ENCODE peak calls at places on chromosomes 6 and 20, in eight cellular contexts. K is HepG2, B is NB4, G is A549, V is H1, T is WTC11, J is endothelial cell of umbilical vein, Y is HCT116. U is an unnamed sample.

GRCh38 chr6:64012351-64013060 is 376.9 kb downstream of the PHF3 start:
- DNase-seq in K (peak), B (peak), G (peak), V (peak), T (peak), J (no peak), Y (no peak), U (peak)

GRCh38 chr6:39197521-39198500 is 31.5 kb downstream of the KCNK5 start:
- DNase-seq in K (no peak), B (no peak), G (no peak), V (no peak), T (no peak), J (no peak), Y (no peak), U (peak)

GRCh38 chr6:79301290-79301689 is 66.8 kb upstream of the HMGN3 start:
- DNase-seq in K (no peak), B (no peak), G (no peak), V (no peak), T (no peak), J (no peak), Y (no peak), U (no peak)

GRCh38 chr6:163963205-163964120 is 548.9 kb downstream of the QKI start:
- DNase-seq in K (no peak), B (no peak), G (no peak), V (no peak), T (no peak), J (no peak), Y (no peak), U (no peak)

GRCh38 chr6:89999154-89999553 is 104.9 kb downstream of the GJA10 start:
- DNase-seq in K (no peak), B (no peak), G (no peak), V (no peak), T (no peak), J (no peak), Y (peak), U (no peak)

GRCh38 chr6:24924956-24925355 is 10.8 kb downstream of the RIPOR2 start:
- DNase-seq in K (no peak), B (no peak), G (no peak), V (no peak), T (no peak), J (no peak), Y (no peak), U (no peak)

GRCh38 chr6:79605968-79606764 is 25.0 kb upstream of the SH3BGRL2 start:
- DNase-seq in K (no peak), B (no peak), G (peak), V (no peak), T (peak), J (no peak), Y (no peak), U (no peak)

GRCh38 chr6:136706431-136706830 is 85.8 kb downstream of the MAP3K5 start:
- DNase-seq in K (no peak), B (no peak), G (no peak), V (no peak), T (no peak), J (no peak), Y (no peak), U (no peak)

GRCh38 chr6:139354177-139354576 is 20.3 kb downstream of the CITED2 start:
- DNase-seq in K (no peak), B (no peak), G (no peak), V (no peak), T (no peak), J (no peak), Y (no peak), U (no peak)

GRCh38 chr6:136608991-136609390 is 58.8 kb upstream of the MAP7 start:
- DNase-seq in K (no peak), B (no peak), G (no peak), V (no peak), T (no peak), J (peak), Y (no peak), U (no peak)

GRCh38 chr6:157716553-157716952 is 106.5 kb upstream of the SNX9 start:
- DNase-seq in K (no peak), B (no peak), G (no peak), V (no peak), T (no peak), J (no peak), Y (no peak), U (no peak)

GRCh38 chr6:170137176-170137891 is 153.5 kb downstream of the DLL1 start:
- DNase-seq in K (no peak), B (no peak), G (no peak), V (no peak), T (no peak), J (no peak), Y (no peak), U (no peak)

GRCh38 chr20:31485450-31486339 is 10.6 kb downstream of the REM1 start:
- DNase-seq in K (no peak), B (peak), G (no peak), V (no peak), T (no peak), J (peak), Y (no peak), U (peak)

GRCh38 chr20:44004306-44004915 is 89.8 kb downstream of the TOX2 start:
- DNase-seq in K (no peak), B (no peak), G (no peak), V (no peak), T (no peak), J (no peak), Y (no peak), U (no peak)

GRCh38 chr20:42082611-42083010 is 464.4 kb upstream of the CHD6 start:
- DNase-seq in K (no peak), B (no peak), G (no peak), V (no peak), T (no peak), J (no peak), Y (no peak), U (peak)

GRCh38 chr6:170360476-170360875 is 53.9 kb downstream of the FAM120B start:
- DNase-seq in K (no peak), B (no peak), G (no peak), V (no peak), T (no peak), J (peak), Y (no peak), U (no peak)

GRCh38 chr20:50190251-50191064 is at the start of gene CEBPB:
- DNase-seq in K (peak), B (peak), G (peak), V (no peak), T (peak), J (peak), Y (peak), U (peak)

GRCh38 chr6:90406142-90406794 is 109.6 kb upstream of the BACH2 start:
- DNase-seq in K (peak), B (peak), G (peak), V (no peak), T (no peak), J (no peak), Y (peak), U (no peak)

GRCh38 chr6:29671026-29671425 is 9.9 kb downstream of the ZFP57 start:
- DNase-seq in K (no peak), B (no peak), G (no peak), V (no peak), T (no peak), J (no peak), Y (no peak), U (no peak)

GRCh38 chr20:3696200-3696599 is 14.4 kb upstream of the ADAM33 start:
- DNase-seq in K (no peak), B (peak), G (no peak), V (no peak), T (no peak), J (no peak), Y (no peak), U (no peak)

GRCh38 chr6:10733863-10734262 is 11.0 kb downstream of the TMEM14C start:
- DNase-seq in K (no peak), B (no peak), G (no peak), V (no peak), T (no peak), J (no peak), Y (no peak), U (no peak)

GRCh38 chr6:37149750-37150149 is 20.2 kb upstream of the PIM1 start:
- DNase-seq in K (no peak), B (peak), G (no peak), V (no peak), T (no peak), J (no peak), Y (no peak), U (no peak)

GRCh38 chr20:50348118-50348517 is 157.5 kb downstream of the CEBPB start:
- DNase-seq in K (no peak), B (peak), G (no peak), V (no peak), T (no peak), J (no peak), Y (no peak), U (no peak)

GRCh38 chr20:52896348-52896747 is 75.8 kb upstream of the TSHZ2 start:
- DNase-seq in K (no peak), B (no peak), G (no peak), V (no peak), T (no peak), J (no peak), Y (no peak), U (no peak)

DNA sequence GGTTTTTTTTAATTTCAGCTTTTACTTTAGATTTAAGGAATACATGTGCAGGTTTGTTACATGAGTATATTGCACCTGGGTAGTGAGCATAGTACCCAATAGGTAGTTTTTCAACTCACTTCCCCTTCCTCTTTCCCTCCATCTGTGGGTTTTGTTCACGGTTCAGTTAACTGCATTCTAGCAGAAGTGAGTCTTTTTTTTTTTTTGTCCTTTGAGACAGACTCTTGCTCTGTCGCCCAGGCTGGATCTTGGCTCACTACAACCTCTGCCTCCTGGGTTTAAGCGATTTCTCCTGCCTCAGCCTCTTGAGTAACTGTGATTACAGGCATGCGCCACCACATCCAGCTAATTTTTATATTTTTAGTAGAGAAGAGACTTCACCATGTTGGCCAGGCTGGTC is 8.7 kb downstream of the UBR2 start:
- DNase-seq in K (no peak), B (peak), G (no peak), V (no peak), T (no peak), J (no peak), Y (no peak), U (no peak)
- TF ChIP-seq MAX in K (no peak), B (no peak), G (no peak), V (no peak), T (no peak), J (no peak), Y (no peak), U (no peak)

GRCh38 chr20:63101781-63102719 is 95.3 kb upstream of the BHLHE23 start:
- DNase-seq in K (no peak), B (no peak), G (no peak), V (no peak), T (peak), J (peak), Y (no peak), U (peak)

GRCh38 chr20:63102720-63103375 is 96.1 kb upstream of the BHLHE23 start:
- DNase-seq in K (no peak), B (no peak), G (peak), V (no peak), T (peak), J (no peak), Y (no peak), U (peak)

GRCh38 chr20:63099426-63100267 is 92.9 kb upstream of the BHLHE23 start:
- DNase-seq in K (no peak), B (no peak), G (no peak), V (no peak), T (peak), J (no peak), Y (no peak), U (no peak)

GRCh38 chr20:63100401-63100925 is 93.7 kb upstream of the BHLHE23 start:
- DNase-seq in K (no peak), B (no peak), G (no peak), V (no peak), T (peak), J (no peak), Y (no peak), U (no peak)

DNA sequence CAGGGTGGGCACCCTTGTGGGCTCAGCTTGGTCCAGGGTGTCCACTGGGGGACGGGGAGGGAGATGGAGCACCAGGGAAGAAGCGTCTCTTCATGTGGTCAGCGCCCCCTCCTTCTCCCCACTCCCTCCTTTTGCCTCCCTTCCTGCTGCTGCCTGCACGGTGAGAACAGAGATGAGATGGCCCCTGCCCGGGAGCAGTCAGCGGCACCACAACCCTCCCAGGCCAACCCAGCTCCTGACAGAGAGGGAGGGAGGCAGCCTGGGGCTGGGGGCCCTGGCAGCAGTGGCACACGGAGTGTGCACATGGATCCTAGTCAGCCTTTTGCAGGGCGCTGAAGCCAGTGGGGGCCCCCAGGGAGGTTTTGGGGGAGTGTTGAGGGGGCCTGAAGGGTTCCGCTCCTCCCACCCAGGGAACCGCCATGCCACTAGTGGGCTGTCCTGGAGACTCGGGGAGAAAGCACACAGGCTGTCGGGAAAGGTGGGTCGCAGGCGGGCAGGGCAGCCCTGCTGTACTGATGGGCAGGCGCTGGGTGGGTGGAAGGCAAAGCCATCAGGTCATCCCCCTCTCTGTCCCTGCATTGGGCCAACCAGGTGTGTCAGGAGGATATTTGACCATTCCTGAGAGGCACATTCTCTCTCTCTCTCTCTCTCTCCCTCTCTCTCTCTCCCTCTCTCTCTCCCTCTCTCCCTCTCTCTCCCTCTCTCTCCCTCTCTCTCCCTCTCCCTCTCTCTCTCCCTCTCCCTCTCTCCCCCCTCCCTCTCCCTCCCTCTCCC is 94.3 kb upstream of the BHLHE23 start:
- DNase-seq in K (no peak), B (no peak), G (no peak), V (no peak), T (peak), J (no peak), Y (no peak), U (no peak)
- TF ChIP-seq MAX in K (no peak), B (no peak), G (no peak), V (no peak), T (no peak), J (no peak), Y (no peak), U (no peak)

DNA sequence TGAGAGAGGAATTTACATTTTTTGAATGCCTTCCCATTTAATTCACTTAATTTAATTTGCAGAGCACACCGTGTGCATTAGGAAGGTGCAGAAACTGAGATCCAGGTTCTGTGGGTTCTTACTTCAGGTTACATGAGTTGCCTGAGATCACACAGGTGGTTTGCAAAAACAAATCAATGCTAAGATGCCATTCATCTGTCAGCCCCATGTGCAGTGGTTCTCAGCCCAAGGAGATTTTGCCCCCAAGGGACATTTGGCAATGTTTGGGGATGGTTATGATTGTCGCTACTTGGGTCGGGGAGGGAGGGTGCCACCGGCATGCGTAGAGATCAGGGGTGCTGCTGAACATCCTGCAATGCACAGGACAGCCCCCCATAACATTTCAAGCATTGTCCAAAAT is 34.6 kb downstream of the BANF2 start:
- DNase-seq in K (no peak), B (no peak), G (no peak), V (no peak), T (no peak), J (no peak), Y (no peak), U (no peak)
- TF ChIP-seq MAX in K (no peak), B (no peak), G (no peak), V (no peak), T (no peak), J (no peak), Y (no peak), U (no peak)

GRCh38 chr6:166025149-166025898 is 142.3 kb downstream of the TBXT start:
- DNase-seq in K (no peak), B (no peak), G (no peak), V (no peak), T (no peak), J (no peak), Y (no peak), U (no peak)

GRCh38 chr6:166024252-166024651 is 143.4 kb downstream of the TBXT start:
- DNase-seq in K (no peak), B (no peak), G (no peak), V (no peak), T (no peak), J (no peak), Y (no peak), U (no peak)

GRCh38 chr6:166027761-166028160 is 139.9 kb downstream of the TBXT start:
- DNase-seq in K (no peak), B (no peak), G (no peak), V (no peak), T (no peak), J (no peak), Y (no peak), U (no peak)

GRCh38 chr6:166029506-166029905 is 138.1 kb downstream of the TBXT start:
- DNase-seq in K (no peak), B (no peak), G (no peak), V (no peak), T (no peak), J (no peak), Y (no peak), U (no peak)

DNA sequence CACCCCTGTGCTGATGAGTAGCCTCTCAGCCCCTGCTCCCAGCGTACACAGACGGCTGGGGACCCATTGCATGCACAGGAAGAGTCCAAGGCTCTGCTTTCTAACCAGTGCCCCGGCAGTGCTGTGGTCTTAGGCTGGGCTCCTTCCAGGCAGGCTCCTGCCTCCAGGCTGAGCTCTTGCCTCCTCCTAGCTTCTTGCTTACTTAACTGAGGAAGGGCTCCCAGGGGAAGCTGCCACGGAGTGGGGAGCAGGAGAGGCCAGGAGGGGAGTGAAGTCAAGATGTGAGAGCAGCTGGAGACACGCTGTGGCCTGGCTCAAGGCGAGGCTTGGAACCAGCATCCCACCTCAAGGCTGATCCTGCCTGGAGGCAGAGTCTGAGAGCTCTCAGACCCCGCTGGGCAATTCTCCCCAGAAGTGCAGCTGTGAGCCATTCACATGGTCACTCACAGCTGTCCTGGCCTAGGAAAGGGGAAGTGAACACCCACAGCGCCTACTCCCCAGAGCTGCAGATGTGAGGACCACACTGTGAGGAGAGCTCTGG is 141.0 kb downstream of the TBXT start:
- DNase-seq in K (no peak), B (peak), G (no peak), V (no peak), T (no peak), J (no peak), Y (no peak), U (no peak)
- TF ChIP-seq MAX in K (no peak), B (no peak), G (no peak), V (no peak), T (no peak), J (no peak), Y (no peak), U (no peak)

DNA sequence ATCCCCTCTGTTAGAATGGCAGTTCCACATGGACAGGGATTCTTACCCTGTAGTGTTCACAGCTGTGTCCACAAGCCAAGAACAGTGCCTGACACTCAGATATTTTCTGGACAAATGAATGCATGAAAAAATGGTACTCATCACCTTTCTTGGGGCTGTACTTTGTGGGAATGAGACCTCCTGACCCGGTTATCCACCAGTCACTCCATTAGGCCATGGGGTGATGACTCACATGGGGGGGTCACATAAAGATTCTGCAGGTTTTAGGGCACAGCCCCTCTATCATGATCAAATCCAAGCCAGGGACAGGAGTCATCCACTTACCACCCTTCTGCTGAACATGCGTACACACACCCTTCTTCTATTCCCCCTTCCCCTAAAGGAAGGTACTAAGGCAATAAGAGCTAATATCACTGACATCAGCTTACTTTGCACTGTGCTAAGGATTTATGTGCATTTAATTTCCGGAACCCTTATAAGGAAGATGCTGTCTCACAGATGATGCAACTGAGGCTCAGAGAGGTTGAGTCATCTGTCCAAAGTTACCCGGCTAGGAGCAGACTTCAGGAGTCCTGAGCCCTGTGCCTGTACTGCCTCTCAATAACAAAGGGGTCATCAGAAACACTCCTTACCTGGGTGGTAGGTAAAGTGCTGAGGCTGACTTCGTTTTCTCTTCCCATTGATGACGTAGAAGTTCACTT is 107.8 kb downstream of the NFATC2 start:
- DNase-seq in K (no peak), B (peak), G (no peak), V (no peak), T (no peak), J (no peak), Y (peak), U (no peak)
- TF ChIP-seq MAX in K (no peak), B (no peak), G (no peak), V (no peak), T (no peak), J (no peak), Y (no peak), U (no peak)